ENCODE peak calls at places on chromosomes 11 and 22, in eight cellular contexts. X is substantia nigra, G is HT-29, U is hippocampal formation, Q is pulmonary artery endothelial cell, P is chondrocyte, S is KBM-7, A is progenitor cell of endocrine pancreas. F is an unnamed sample.

GRCh38 chr11:8092587-8093424 is 11.8 kb downstream of the TUB start:
- DNase-seq in X (peak; percentile 23), G (peak; percentile 79), U (no peak), Q (peak; percentile 20), P (no peak), S (peak; percentile 49), A (no peak), F (peak; percentile 64)

GRCh38 chr11:65643971-65644370 is 6.1 kb downstream of the SIPA1 start:
- DNase-seq in X (no peak), G (peak; percentile 67), U (no peak), Q (no peak), P (no peak), S (no peak), A (no peak), F (no peak)

GRCh38 chr11:117807482-117808272 is 10.7 kb upstream of the DSCAML1 start:
- DNase-seq in X (peak; percentile 55), G (peak; percentile 84), U (peak; percentile 33), Q (no peak), P (peak; percentile 84), S (peak; percentile 71), A (peak; percentile 64), F (peak; percentile 91)

GRCh38 chr11:134413334-134414035 is 1.4 kb upstream of the B3GAT1 start:
- DNase-seq in X (no peak), G (no peak), U (no peak), Q (no peak), P (no peak), S (no peak), A (no peak), F (peak; percentile 66)

GRCh38 chr11:118148240-118148639 is 4.4 kb downstream of the SCN4B start:
- DNase-seq in X (no peak), G (no peak), U (no peak), Q (no peak), P (no peak), S (no peak), A (no peak), F (no peak)

GRCh38 chr22:42065408-42066132 is 5.0 kb downstream of the NAGA start:
- DNase-seq in X (no peak), G (no peak), U (no peak), Q (no peak), P (peak; percentile 66), S (no peak), A (no peak), F (peak; percentile 53)

GRCh38 chr22:26383968-26384576 is 45.0 kb upstream of the ASPHD2 start:
- DNase-seq in X (no peak), G (no peak), U (no peak), Q (no peak), P (no peak), S (no peak), A (no peak), F (no peak)

GRCh38 chr11:15481871-15482270 is 367.1 kb downstream of the INSC start:
- DNase-seq in X (no peak), G (no peak), U (no peak), Q (no peak), P (no peak), S (no peak), A (no peak), F (no peak)

GRCh38 chr11:57373146-57373545 is 7.8 kb downstream of the PRG3 start:
- DNase-seq in X (no peak), G (no peak), U (no peak), Q (no peak), P (no peak), S (no peak), A (no peak), F (no peak)

GRCh38 chr11:2298795-2299747 is 2.6 kb downstream of the C11orf21 start:
- DNase-seq in X (no peak), G (peak; percentile 76), U (no peak), Q (no peak), P (no peak), S (no peak), A (no peak), F (peak; percentile 80)

GRCh38 chr11:91163619-91164451 is 941.0 kb upstream of the CHORDC1 start:
- DNase-seq in X (no peak), G (no peak), U (no peak), Q (no peak), P (no peak), S (no peak), A (no peak), F (no peak)

GRCh38 chr11:119342023-119342300 is 1.3 kb upstream of the C1QTNF5 start:
- DNase-seq in X (no peak), G (no peak), U (no peak), Q (no peak), P (peak; percentile 58), S (no peak), A (no peak), F (no peak)

GRCh38 chr22:35140879-35141745 is 75.2 kb downstream of the ISX start:
- DNase-seq in X (no peak), G (no peak), U (no peak), Q (no peak), P (no peak), S (no peak), A (no peak), F (peak; percentile 50)

GRCh38 chr11:9003573-9004309 is at the start of gene NRIP3:
- DNase-seq in X (peak; percentile 12), G (no peak), U (no peak), Q (no peak), P (no peak), S (peak; percentile 67), A (peak; percentile 56), F (peak; percentile 92)

F was measured in spleen.